ENCODE peak calls at places on chromosomes 7 and 10, in seven cellular contexts. E is neuronal stem cell; N is spleen; Z is OCI-LY7; K is CD8-positive, alpha-beta memory T cell; Y is adrenal gland; L is naive thymus-derived CD4-positive, alpha-beta T cell. P is an unnamed sample. For H3K36me3, the result is how much of the 10 kb centered on the place peaks cover.

GRCh38 chr10:71431945-71432905 is 35.5 kb downstream of the CDH23 start:
- DNase-seq in L (no peak), N (peak), Y (no peak), E (no peak), K (no peak), Z (no peak), P (no peak)

GRCh38 chr10:132993271-132994260 is 51.2 kb upstream of the CFAP46 start:
- DNase-seq in E (no peak), Y (no peak), N (peak), K (no peak), L (no peak), Z (no peak), P (no peak)

GRCh38 chr10:122468220-122468922 is 7.0 kb downstream of the HTRA1 start:
- DNase-seq in Z (no peak), E (no peak), Y (no peak), L (no peak), K (no peak), N (no peak), P (no peak)

GRCh38 chr7:155860840-155861479 is 48.7 kb upstream of the SHH start:
- DNase-seq in K (no peak), L (no peak), N (peak), Y (peak), E (no peak), Z (no peak), P (peak)

GRCh38 chr7:117666689-117667088 is 186.9 kb downstream of the CFTR start:
- DNase-seq in E (no peak), K (no peak), Z (no peak), Y (no peak), L (no peak), N (no peak), P (no peak)

GRCh38 chr10:63369711-63370110 is 96.1 kb downstream of the JMJD1C start:
- DNase-seq in L (no peak), N (no peak), Z (no peak), K (no peak), E (no peak), Y (no peak), P (no peak)

GRCh38 chr10:72784551-72785421 is 92.8 kb downstream of the MCU start:
- DNase-seq in Y (peak), K (no peak), N (no peak), L (no peak), Z (no peak), E (peak), P (peak)

GRCh38 chr7:130791746-130792145 is 57.7 kb upstream of the KLF14 start:
- DNase-seq in N (no peak), K (no peak), Y (no peak), E (no peak), L (no peak), Z (no peak), P (no peak)

GRCh38 chr10:12393831-12394230 is 44.5 kb downstream of the CAMK1D start:
- DNase-seq in E (no peak), Z (no peak), N (no peak), Y (no peak), L (no peak), K (no peak), P (no peak)

GRCh38 chr10:74282853-74283205 is 131.8 kb downstream of the ADK start:
- DNase-seq in Z (no peak), N (no peak), E (no peak), L (no peak), Y (no peak), K (no peak), P (no peak)

GRCh38 chr7:119711104-119711503 is 561.9 kb upstream of the KCND2 start:
- DNase-seq in K (no peak), Z (no peak), L (no peak), E (no peak), N (no peak), Y (no peak), P (no peak)

GRCh38 chr10:30284860-30285594 is 64.1 kb downstream of the MTPAP start:
- DNase-seq in L (no peak), Y (no peak), Z (no peak), K (no peak), E (no peak), N (no peak), P (no peak)

GRCh38 chr7:151806204-151806603 is 70.7 kb downstream of the PRKAG2 start:
- DNase-seq in N (no peak), K (no peak), Y (no peak), Z (no peak), E (no peak), L (no peak), P (no peak)

GRCh38 chr10:22612316-22612715 is 102.1 kb downstream of the PIP4K2A start:
- DNase-seq in N (no peak), Y (no peak), K (no peak), Z (no peak), L (peak), E (no peak), P (no peak)

GRCh38 chr7:81871606-81872265 is 101.9 kb upstream of the HGF start:
- DNase-seq in K (no peak), Z (no peak), L (no peak), N (no peak), E (no peak), Y (no peak), P (no peak)

GRCh38 chr7:98174334-98175259 is 36.6 kb upstream of the BHLHA15 start:
- DNase-seq in E (no peak), Z (no peak), N (no peak), L (no peak), K (no peak), Y (no peak), P (peak)

GRCh38 chr10:72241853-72242252 is 25.8 kb upstream of the ASCC1 start:
- DNase-seq in N (peak), E (no peak), Y (no peak), K (no peak), L (no peak), Z (no peak), P (no peak)

GRCh38 chr7:38411404-38411803 is 138.0 kb upstream of the TARP start:
- DNase-seq in N (no peak), K (no peak), E (no peak), Z (peak), L (no peak), Y (no peak), P (no peak)

GRCh38 chr7:137337902-137338301 is 5.6 kb downstream of the PTN start:
- DNase-seq in Y (no peak), L (no peak), K (no peak), E (no peak), Z (no peak), N (no peak), P (no peak)

GRCh38 chr7:67696878-67697277 is 700.2 kb downstream of the TYW1 start:
- DNase-seq in K (no peak), E (no peak), N (no peak), Z (no peak), Y (no peak), L (no peak), P (no peak)

GRCh38 chr7:130281227-130281626 is 11.7 kb upstream of the CPA4 start:
- DNase-seq in E (no peak), K (no peak), L (no peak), Y (no peak), Z (no peak), N (no peak), P (no peak)

GRCh38 chr10:71772832-71773220 is 494 bp downstream of the VSIR start:
- DNase-seq in Z (no peak), L (no peak), K (no peak), E (no peak), Y (no peak), N (no peak), P (no peak)

GRCh38 chr7:12674861-12675260 is 12.6 kb upstream of the ARL4A start:
- DNase-seq in L (peak), N (no peak), Z (peak), E (no peak), Y (peak), K (no peak), P (no peak)

GRCh38 chr7:37833107-37833817 is 15.1 kb upstream of the NME8 start:
- DNase-seq in L (peak), Z (peak), K (peak), Y (peak), N (peak), E (peak), P (peak)

GRCh38 chr7:138608292-138608691 is 92.9 kb downstream of the SVOPL start:
- DNase-seq in Z (no peak), L (no peak), Y (no peak), N (no peak), K (no peak), E (no peak), P (no peak)

GRCh38 chr10:58334817-58335305 is at the start of gene UBE2D1:
- DNase-seq in L (peak), K (peak), Z (peak), E (peak), N (peak), Y (peak), P (peak)

GRCh38 chr7:76318488-76319353 is 16.2 kb downstream of the HSPB1 start:
- DNase-seq in Y (peak), K (peak), E (peak), N (no peak), L (peak), Z (peak), P (peak)

GRCh38 chr7:125814030-125814535 is 884.5 kb upstream of the POT1 start:
- DNase-seq in N (no peak), Z (no peak), L (no peak), Y (no peak), E (no peak), K (no peak), P (no peak)

GRCh38 chr10:43899224-43899959 is 250.7 kb upstream of the ZNF32 start:
- DNase-seq in Y (no peak), Z (no peak), L (no peak), N (no peak), E (no peak), K (no peak), P (no peak)

GRCh38 chr7:7554021-7554432 is 12.7 kb upstream of the MIOS start:
- DNase-seq in N (no peak), Z (no peak), L (no peak), Y (no peak), K (no peak), E (no peak), P (no peak)

GRCh38 chr7:148478551-148478950 is 112.0 kb upstream of the C7orf33 start:
- DNase-seq in E (no peak), L (no peak), K (no peak), Z (no peak), Y (no peak), N (no peak), P (no peak)

GRCh38 chr10:94274142-94274787 is 88.5 kb downstream of the NOC3L start:
- DNase-seq in K (no peak), L (no peak), Y (peak), N (no peak), E (no peak), Z (no peak), P (no peak)

GRCh38 chr10:119165171-119166110 is at the start of gene SFXN4:
- DNase-seq in Z (peak), K (peak), N (peak), Y (peak), E (peak), L (peak), P (peak)
- H3K36me3 ChIP-seq in Z (half or more), K (under half), N (under half), Y (under half), E (half or more), L (under half), P (under half)

GRCh38 chr10:77989081-77989724 is 40.1 kb downstream of the POLR3A start:
- DNase-seq in Z (no peak), E (no peak), K (no peak), L (no peak), Y (peak), N (peak), P (no peak)

GRCh38 chr10:77987671-77988070 is 41.6 kb downstream of the POLR3A start:
- DNase-seq in L (no peak), N (no peak), Z (no peak), K (no peak), Y (no peak), E (no peak), P (no peak)

GRCh38 chr10:77993612-77994011 is 35.7 kb downstream of the POLR3A start:
- DNase-seq in Z (no peak), Y (no peak), E (no peak), K (no peak), N (no peak), L (no peak), P (no peak)
- H3K36me3 ChIP-seq in Z (half or more), Y (half or more), E (half or more), K (under half), N (half or more), L (under half), P (under half)

DNA sequence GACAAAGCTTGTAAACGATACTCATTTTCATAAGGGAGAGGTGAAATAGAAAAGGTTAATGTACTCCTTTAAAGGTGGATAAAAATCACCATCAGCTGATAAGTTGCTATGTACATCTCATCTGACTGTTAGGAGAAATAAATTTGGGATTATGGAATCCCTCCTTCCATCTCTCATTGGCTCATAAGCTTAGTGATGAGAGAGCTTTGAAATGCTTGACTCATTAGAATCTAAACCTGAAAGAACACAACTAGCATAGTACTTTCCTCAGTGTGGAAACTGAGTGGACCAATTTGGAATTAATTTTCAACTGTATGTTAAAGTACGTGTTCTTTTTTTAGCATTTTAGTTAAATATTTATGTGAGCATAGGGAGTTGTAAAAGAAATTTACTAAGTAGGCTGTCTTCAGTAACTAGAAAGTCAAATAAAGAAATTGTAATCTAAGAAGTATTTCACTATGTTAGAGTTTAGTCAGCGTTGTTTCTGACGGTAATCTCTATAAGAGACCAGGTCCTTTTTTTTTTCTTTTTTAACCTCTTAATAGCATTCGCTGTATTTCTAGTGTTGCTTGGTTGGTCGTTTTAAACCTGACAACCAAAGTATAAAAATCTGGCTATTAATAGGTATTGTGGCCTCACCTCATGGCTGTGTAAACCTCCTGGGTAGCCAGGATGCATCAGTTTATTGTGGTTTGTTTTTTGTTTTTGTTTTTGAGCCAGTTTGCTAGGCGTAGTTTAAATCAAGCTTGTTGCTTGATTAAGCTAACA is 34.4 kb downstream of the FHIP2A start:
- DNase-seq in Z (no peak), E (no peak), Y (no peak), N (no peak), L (no peak), K (no peak), P (no peak)
- H3K36me3 ChIP-seq in Z (under half), E (half or more), Y (half or more), N (half or more), L (under half), K (under half), P (under half)

GRCh38 chr10:79187545-79187940 is 118.8 kb downstream of the ZMIZ1 start:
- DNase-seq in E (no peak), Z (no peak), Y (no peak), K (no peak), L (no peak), N (no peak), P (no peak)

GRCh38 chr10:79188154-79188763 is 119.5 kb downstream of the ZMIZ1 start:
- DNase-seq in N (peak), K (no peak), Y (no peak), Z (no peak), E (no peak), L (no peak), P (peak)

GRCh38 chr10:79185067-79185774 is 116.5 kb downstream of the ZMIZ1 start:
- DNase-seq in K (no peak), E (no peak), N (no peak), L (no peak), Y (no peak), Z (no peak), P (no peak)

GRCh38 chr10:79185796-79186374 is 117.1 kb downstream of the ZMIZ1 start:
- DNase-seq in L (no peak), N (no peak), Y (no peak), Z (no peak), E (no peak), K (no peak), P (no peak)

DNA sequence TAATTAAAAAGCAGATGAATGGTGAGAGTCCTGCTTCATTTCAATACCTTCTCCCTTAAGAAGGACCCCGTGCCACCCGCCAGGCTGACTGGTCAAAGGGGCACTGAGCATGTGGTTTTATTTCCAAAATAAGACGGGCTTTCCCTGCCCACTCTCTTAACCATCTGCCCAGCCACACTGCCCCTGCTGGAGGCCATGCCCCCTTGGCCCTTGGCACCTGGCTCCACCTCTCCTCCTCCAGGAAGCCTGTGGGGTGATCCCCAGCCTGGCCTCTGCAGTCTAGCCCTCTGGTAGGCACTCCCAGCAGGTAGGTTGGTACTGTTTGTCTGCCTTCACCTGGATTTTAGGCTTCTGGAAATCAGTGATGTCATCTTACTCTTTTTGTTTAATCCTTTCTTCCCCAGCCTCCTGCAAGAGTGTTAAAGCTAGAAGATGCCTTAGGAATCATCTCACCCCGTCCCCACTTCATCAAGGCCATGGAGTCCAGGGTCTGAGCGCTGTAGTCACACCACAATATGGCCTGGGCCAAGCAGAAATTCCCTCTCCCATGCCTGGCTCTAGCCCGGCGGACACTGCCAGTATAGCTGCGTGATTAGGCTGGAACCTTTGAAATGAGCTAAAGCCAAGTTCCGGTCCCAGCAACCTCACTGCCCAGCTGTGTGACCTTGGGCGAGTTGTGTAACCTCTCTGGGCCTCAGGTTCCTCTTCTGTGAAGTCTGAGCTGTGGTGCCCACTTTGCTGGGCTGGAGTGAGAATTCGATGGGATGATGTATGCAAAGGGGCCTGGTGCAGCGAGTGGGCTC is 118.2 kb downstream of the ZMIZ1 start:
- DNase-seq in L (no peak), Y (peak), K (no peak), N (no peak), E (no peak), Z (no peak), P (peak)
- H3K36me3 ChIP-seq in L (under half), Y (under half), K (under half), N (under half), E (under half), Z (under half), P (under half)

DNA sequence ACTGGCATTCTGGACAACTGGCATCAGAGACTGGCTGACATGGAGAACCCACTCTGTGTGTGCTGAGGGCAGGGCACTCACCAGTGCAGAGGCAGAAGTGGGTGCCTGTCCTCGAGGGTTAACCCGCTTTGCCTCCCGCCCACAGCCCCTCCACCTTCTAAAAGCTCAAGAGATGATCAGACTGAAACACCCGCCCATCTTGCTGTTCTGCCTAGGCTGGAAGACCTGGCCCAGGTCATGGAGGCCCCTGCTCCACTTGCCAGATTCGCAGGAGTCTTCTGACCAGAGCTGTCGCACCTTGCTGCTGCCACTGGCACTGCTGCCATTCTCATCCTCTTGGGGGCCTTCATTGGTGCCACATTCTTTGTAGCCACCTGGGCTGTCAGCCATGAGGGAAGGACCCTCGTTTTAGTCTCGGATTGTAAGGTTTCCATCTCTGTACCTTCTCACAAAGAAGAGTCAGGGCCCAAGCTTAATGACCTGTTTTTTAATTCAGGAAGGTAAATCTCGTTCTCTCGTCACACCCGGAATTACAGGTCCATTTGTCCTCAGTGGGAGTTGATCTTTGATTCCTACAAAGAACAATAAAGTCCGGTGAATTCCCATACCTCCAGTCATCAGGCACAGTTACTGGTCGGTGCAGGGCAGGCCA is 1.9 kb downstream of the CYREN start:
- DNase-seq in Y (no peak), K (no peak), N (peak), Z (no peak), L (no peak), E (no peak), P (no peak)
- H3K36me3 ChIP-seq in Y (under half), K (under half), N (under half), Z (half or more), L (under half), E (half or more), P (under half)

DNA sequence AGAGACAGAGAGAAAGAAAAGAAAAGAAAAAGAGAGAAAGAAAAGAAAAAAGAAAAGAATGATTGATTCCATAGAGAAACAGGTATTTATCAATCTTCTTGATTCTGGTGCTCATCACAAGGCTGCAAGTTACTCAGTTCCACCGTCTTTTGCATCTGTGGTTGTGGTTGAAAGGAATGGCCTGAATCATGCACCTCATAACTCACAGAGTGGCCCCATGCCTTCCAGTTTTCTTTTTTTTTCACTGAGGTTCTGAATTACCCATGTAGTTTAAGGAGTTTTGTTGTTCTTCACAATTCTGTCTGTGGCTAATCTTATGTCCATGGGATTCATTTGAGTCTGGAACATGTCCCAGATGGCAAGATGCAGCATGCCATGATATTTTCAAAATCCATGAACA is 156.0 kb downstream of the ZNF33B start:
- DNase-seq in N (no peak), Y (no peak), K (no peak), E (no peak), L (no peak), Z (no peak), P (no peak)
- H3K36me3 ChIP-seq in N (under half), Y (under half), K (under half), E (under half), L (under half), Z (under half), P (under half)

GRCh38 chr10:103168436-103168835 is 24.6 kb downstream of the NT5C2 start:
- DNase-seq in E (no peak), N (no peak), K (no peak), Y (no peak), Z (no peak), L (no peak), P (no peak)

GRCh38 chr10:103171278-103171677 is 21.8 kb downstream of the NT5C2 start:
- DNase-seq in E (no peak), N (no peak), Z (no peak), Y (no peak), L (no peak), K (no peak), P (no peak)

GRCh38 chr10:103166527-103166926 is 26.5 kb downstream of the NT5C2 start:
- DNase-seq in K (no peak), N (no peak), L (no peak), E (no peak), Y (no peak), Z (no peak), P (no peak)
- H3K36me3 ChIP-seq in K (under half), N (half or more), L (under half), E (half or more), Y (under half), Z (half or more), P (under half)

GRCh38 chr10:14329609-14330246 is 996 bp downstream of the FRMD4A start:
- DNase-seq in Z (no peak), E (no peak), N (no peak), L (no peak), K (no peak), Y (no peak), P (no peak)
- H3K36me3 ChIP-seq in Z (under half), E (under half), N (under half), L (under half), K (under half), Y (under half), P (under half)

GRCh38 chr7:44964384-44964830 is 14.4 kb downstream of the MYO1G start:
- DNase-seq in E (no peak), L (no peak), N (no peak), Z (no peak), K (no peak), Y (no peak), P (no peak)
- H3K36me3 ChIP-seq in E (under half), L (under half), N (under half), Z (under half), K (under half), Y (under half), P (under half)